ENCODE peak calls at places on chromosomes 5 and 9, in eight cellular contexts. L, Q, U, H, S, G, F and A are unnamed samples.

GRCh38 chr5:171387970-171388815 is 544 bp downstream of the NPM1 start:
- DNase-seq in Q (peak), G (peak), F (peak), L (peak), S (peak), H (peak), U (peak), A (peak)

GRCh38 chr5:36575367-36575781 is 31.0 kb upstream of the SLC1A3 start:
- DNase-seq in F (no peak), G (no peak), S (no peak), U (peak), H (no peak), L (no peak), Q (no peak), A (peak)

GRCh38 chr9:37921168-37921510 is 17.2 kb upstream of the SLC25A51 start:
- DNase-seq in S (no peak), L (no peak), Q (no peak), U (no peak), H (no peak), G (no peak), F (no peak), A (no peak)

GRCh38 chr5:38257236-38258036 is 923 bp upstream of the EGFLAM start:
- DNase-seq in U (no peak), S (no peak), H (no peak), G (no peak), L (no peak), Q (no peak), F (peak), A (no peak)

GRCh38 chr5:43609752-43610151 is 6.8 kb downstream of the NNT start:
- DNase-seq in S (peak), F (no peak), G (no peak), H (no peak), U (peak), L (no peak), Q (peak), A (no peak)

GRCh38 chr5:77791356-77791755 is 15.2 kb upstream of the TBCA start:
- DNase-seq in U (no peak), F (no peak), G (no peak), Q (no peak), S (no peak), H (no peak), L (no peak), A (no peak)

GRCh38 chr9:2630158-2630557 is 8.6 kb downstream of the VLDLR start:
- DNase-seq in S (no peak), Q (no peak), H (no peak), U (no peak), L (no peak), F (no peak), G (no peak), A (no peak)

GRCh38 chr9:112233769-112234168 is 58.7 kb upstream of the SUSD1 start:
- DNase-seq in S (no peak), F (no peak), Q (no peak), H (peak), U (no peak), G (peak), L (no peak), A (peak)

GRCh38 chr9:90921104-90921503 is 119.5 kb downstream of the SYK start:
- DNase-seq in U (no peak), S (no peak), H (peak), Q (no peak), L (no peak), F (no peak), G (no peak), A (peak)

GRCh38 chr5:172052454-172053236 is 46.2 kb upstream of the FBXW11 start:
- DNase-seq in G (no peak), S (no peak), Q (peak), H (no peak), L (no peak), F (no peak), U (no peak), A (no peak)

GRCh38 chr9:684055-684949 is 157.2 kb upstream of the DMRT1 start:
- DNase-seq in G (no peak), U (peak), F (peak), S (no peak), H (peak), L (no peak), Q (no peak), A (peak)

GRCh38 chr5:109454726-109455505 is 45.1 kb upstream of the PJA2 start:
- DNase-seq in H (no peak), U (no peak), L (no peak), F (no peak), Q (no peak), G (no peak), S (no peak), A (peak)

GRCh38 chr9:112550531-112550930 is 63.9 kb downstream of the KIAA1958 start:
- DNase-seq in Q (no peak), U (no peak), H (peak), L (no peak), S (no peak), G (no peak), F (peak), A (peak)

GRCh38 chr5:74477761-74478160 is 162.8 kb downstream of the ENC1 start:
- DNase-seq in H (no peak), F (peak), L (no peak), G (no peak), U (no peak), S (no peak), Q (peak), A (no peak)

GRCh38 chr5:150836703-150837102 is 9.6 kb upstream of the IRGM start:
- DNase-seq in S (no peak), L (no peak), G (no peak), H (no peak), F (peak), U (no peak), Q (no peak), A (no peak)

DNA sequence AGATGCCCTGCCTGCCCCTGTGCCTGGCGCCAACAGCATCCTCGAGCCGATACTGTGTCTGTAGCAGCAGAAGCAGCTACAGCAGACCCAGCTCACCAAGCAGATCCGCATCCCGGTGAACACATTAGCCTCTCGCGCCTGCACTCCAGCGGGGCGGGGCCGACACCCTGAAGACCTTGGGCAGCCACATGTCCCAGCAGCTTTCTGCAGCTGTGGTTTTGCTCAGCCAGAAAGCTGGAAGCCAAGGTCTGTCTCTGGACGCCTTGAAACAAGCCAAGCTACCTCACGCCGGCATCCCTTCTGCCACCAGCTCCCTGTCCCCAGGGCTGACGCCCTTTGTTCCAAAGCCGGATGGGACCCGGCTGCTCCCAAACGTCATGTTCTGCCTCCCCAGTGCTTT is 59.6 kb downstream of the ACTBL2 start:
- DNase-seq in Q (no peak), L (no peak), G (no peak), F (no peak), U (no peak), S (no peak), H (no peak), A (no peak)
- TF ChIP-seq EZH2 in Q (no peak), L (no peak), G (no peak), F (no peak), U (no peak), S (no peak), H (no peak), A (no peak)

GRCh38 chr5:71461360-71461759 is 5.9 kb downstream of the BDP1 start:
- DNase-seq in Q (no peak), S (no peak), U (no peak), G (no peak), L (no peak), H (no peak), F (no peak), A (no peak)
- TF ChIP-seq EZH2 in Q (no peak), S (no peak), U (no peak), G (no peak), L (no peak), H (no peak), F (no peak), A (no peak)

DNA sequence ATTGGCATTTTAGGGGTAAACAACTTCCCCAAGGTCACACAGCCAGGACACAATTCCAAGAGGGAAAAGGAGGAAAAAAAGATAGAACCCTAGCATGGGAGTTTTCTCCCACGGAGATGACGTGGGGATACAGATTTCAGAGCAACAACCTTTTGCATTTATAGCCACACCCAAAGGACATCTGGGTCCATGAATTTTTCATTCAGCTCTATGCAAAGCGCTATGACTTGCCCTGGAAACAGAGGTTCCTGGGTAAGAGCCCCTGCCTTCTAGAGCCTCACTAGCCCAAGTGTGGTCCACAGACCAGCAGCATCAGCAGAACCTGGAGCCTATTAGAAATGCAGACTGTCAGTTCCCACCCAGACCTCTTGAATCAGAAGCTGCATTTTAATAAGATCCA is 17.5 kb upstream of the ADAM19 start:
- DNase-seq in F (no peak), S (no peak), U (no peak), Q (no peak), L (no peak), H (no peak), G (no peak), A (no peak)
- TF ChIP-seq EZH2 in F (no peak), S (no peak), U (no peak), Q (no peak), L (no peak), H (no peak), G (no peak), A (no peak)

GRCh38 chr9:77013932-77014596 is 5.4 kb upstream of the FOXB2 start:
- DNase-seq in H (no peak), Q (no peak), G (no peak), L (no peak), F (peak), U (no peak), S (no peak), A (no peak)

GRCh38 chr9:77015291-77016048 is 4.0 kb upstream of the FOXB2 start:
- DNase-seq in F (peak), U (no peak), S (no peak), L (no peak), G (no peak), Q (no peak), H (no peak), A (no peak)

GRCh38 chr9:77016111-77016525 is 3.3 kb upstream of the FOXB2 start:
- DNase-seq in H (no peak), G (no peak), L (no peak), S (no peak), Q (no peak), U (no peak), F (peak), A (no peak)

GRCh38 chr9:77013186-77013931 is 6.1 kb upstream of the FOXB2 start:
- DNase-seq in L (no peak), S (no peak), G (no peak), F (no peak), U (no peak), H (no peak), Q (no peak), A (no peak)

GRCh38 chr9:77014597-77015263 is 4.7 kb upstream of the FOXB2 start:
- DNase-seq in L (no peak), G (no peak), U (no peak), S (no peak), Q (no peak), F (peak), H (no peak), A (no peak)
- TF ChIP-seq EZH2 in L (no peak), G (no peak), U (no peak), S (no peak), Q (no peak), F (peak), H (peak), A (no peak)

GRCh38 chr5:93611900-93612898 is 29.2 kb downstream of the NR2F1 start:
- DNase-seq in H (no peak), L (no peak), G (no peak), U (peak), F (peak), Q (no peak), S (no peak), A (peak)
- TF ChIP-seq EZH2 in H (peak), L (peak), G (peak), U (no peak), F (peak), Q (no peak), S (no peak), A (peak)

GRCh38 chr9:34578241-34579096 is 11.1 kb downstream of the CNTFR start:
- DNase-seq in U (no peak), S (no peak), G (no peak), H (peak), F (peak), Q (no peak), L (no peak), A (no peak)
- TF ChIP-seq EZH2 in U (no peak), S (no peak), G (no peak), H (no peak), F (peak), Q (no peak), L (no peak), A (peak)